ENCODE peak calls at places on chromosomes 1 and 21, in seven cellular contexts. F, H, V, W, O, I and J are unnamed samples.

GRCh38 chr1:113226118-113226517 is 153.1 kb downstream of the LRIG2 start:
- DNase-seq in O (no peak), W (no peak), V (no peak), H (no peak), I (no peak), F (no peak), J (no peak)

GRCh38 chr21:45209046-45209445 is 78.6 kb downstream of the POFUT2 start:
- DNase-seq in O (no peak), H (peak; percentile 26), V (no peak), F (no peak), I (no peak), W (no peak), J (no peak)

GRCh38 chr1:94093996-94094395 is 27.0 kb downstream of the ABCA4 start:
- DNase-seq in H (no peak), W (no peak), V (no peak), I (no peak), O (no peak), F (no peak), J (no peak)

GRCh38 chr1:6208723-6209660 is 3.1 kb downstream of the RNF207 start:
- DNase-seq in I (no peak), O (peak; percentile 72), F (peak; percentile 65), H (no peak), V (no peak), W (peak; percentile 61), J (no peak)

GRCh38 chr1:1013922-1014617 is 773 bp downstream of the ISG15 start:
- DNase-seq in H (no peak), O (peak; percentile 24), W (peak; percentile 20), V (no peak), I (no peak), F (no peak), J (no peak)

GRCh38 chr1:203968728-203969127 is 104.2 kb upstream of the SOX13 start:
- DNase-seq in O (no peak), F (no peak), I (no peak), V (no peak), W (no peak), H (no peak), J (no peak)

GRCh38 chr1:210364479-210364878 is 35.8 kb downstream of the HHAT start:
- DNase-seq in W (no peak), O (no peak), H (no peak), I (peak; percentile 75), V (no peak), F (no peak), J (no peak)

GRCh38 chr1:234770031-234770795 is 160.2 kb upstream of the IRF2BP2 start:
- DNase-seq in O (peak; percentile 26), F (no peak), W (no peak), H (no peak), V (no peak), I (no peak), J (no peak)

GRCh38 chr1:154824356-154825069 is 45.6 kb downstream of the KCNN3 start:
- DNase-seq in I (no peak), W (no peak), V (no peak), H (no peak), O (no peak), F (no peak), J (no peak)

GRCh38 chr1:191588905-191589304 is 569.4 kb upstream of the RGS18 start:
- DNase-seq in O (no peak), W (no peak), I (no peak), H (no peak), V (no peak), F (no peak), J (no peak)

GRCh38 chr1:110544753-110545152 is 25.8 kb upstream of the KCNA10 start:
- DNase-seq in V (no peak), F (no peak), H (no peak), I (no peak), W (no peak), O (no peak), J (no peak)

GRCh38 chr21:34274001-34274400 is 89.8 kb upstream of the KCNE2 start:
- DNase-seq in F (no peak), H (no peak), I (no peak), O (no peak), V (no peak), W (no peak), J (no peak)

GRCh38 chr1:84481317-84481716 is 2.3 kb downstream of the RPF1 start:
- DNase-seq in W (no peak), I (no peak), O (no peak), F (no peak), H (no peak), V (no peak), J (no peak)

GRCh38 chr1:165900576-165901380 is 73.4 kb downstream of the UCK2 start:
- DNase-seq in F (no peak), W (peak; percentile 75), O (peak; percentile 38), V (no peak), I (no peak), H (no peak), J (no peak)

GRCh38 chr1:7650801-7651200 is 120.3 kb upstream of the VAMP3 start:
- DNase-seq in I (no peak), W (peak; percentile 47), H (no peak), O (peak; percentile 73), F (peak; percentile 82), V (no peak), J (no peak)

GRCh38 chr1:232709339-232709738 is 79.4 kb upstream of the SIPA1L2 start:
- DNase-seq in V (no peak), O (peak; percentile 49), I (no peak), F (no peak), H (no peak), W (no peak), J (no peak)

GRCh38 chr21:38898422-38899098 is 92.8 kb downstream of the ETS2 start:
- DNase-seq in V (no peak), I (no peak), O (no peak), F (no peak), W (no peak), H (no peak), J (no peak)

GRCh38 chr1:1179339-1179982 is 5.8 kb downstream of the TTLL10 start:
- DNase-seq in H (no peak), F (peak; percentile 42), V (no peak), W (peak; percentile 8), I (no peak), O (no peak), J (no peak)

GRCh38 chr1:21077085-21077484 is 99.6 kb downstream of the EIF4G3 start:
- DNase-seq in F (no peak), V (no peak), W (no peak), I (no peak), O (no peak), H (no peak), J (no peak)

GRCh38 chr21:26835027-26835713 is 10.0 kb downstream of the ADAMTS1 start:
- DNase-seq in V (no peak), H (peak; percentile 87), W (no peak), I (no peak), O (no peak), F (no peak), J (no peak)

GRCh38 chr1:66652556-66652955 is 99.7 kb upstream of the DYNLT5 start:
- DNase-seq in V (no peak), I (no peak), H (no peak), O (no peak), W (no peak), F (no peak), J (no peak)

GRCh38 chr1:57860333-57860732 is 436.5 kb upstream of the DAB1 start:
- DNase-seq in O (no peak), V (no peak), W (no peak), I (no peak), F (no peak), H (no peak), J (no peak)

GRCh38 chr1:153397056-153397923 is 6.4 kb upstream of the S100A8 start:
- DNase-seq in O (no peak), F (no peak), V (no peak), H (no peak), W (no peak), I (no peak), J (no peak)

GRCh38 chr1:147497826-147498225 is 43.5 kb upstream of the BCL9 start:
- DNase-seq in H (no peak), F (no peak), V (no peak), I (no peak), W (no peak), O (no peak), J (no peak)

GRCh38 chr21:28229811-28230210 is 762.9 kb downstream of the LTN1 start:
- DNase-seq in O (no peak), W (no peak), H (no peak), F (no peak), I (no peak), V (no peak), J (no peak)

GRCh38 chr1:25804964-25805862 is 5.2 kb downstream of the SELENON start:
- DNase-seq in V (no peak), I (no peak), W (no peak), O (no peak), H (no peak), F (no peak), J (no peak)

GRCh38 chr1:87394462-87394861 is 65.8 kb downstream of the LMO4 start:
- DNase-seq in W (no peak), F (no peak), V (no peak), H (no peak), O (no peak), I (no peak), J (no peak)
- TF ChIP-seq CTCF in W (no peak), F (no peak), V (no peak), H (no peak), O (no peak), I (no peak), J (no peak)

GRCh38 chr1:177165069-177165439 is 542 bp upstream of the ASTN1 start:
- DNase-seq in V (no peak), I (no peak), H (no peak), F (no peak), W (no peak), O (no peak), J (no peak)
- TF ChIP-seq CTCF in V (no peak), I (no peak), H (no peak), F (no peak), W (no peak), O (no peak), J (no peak)

GRCh38 chr1:46969014-46969619 is 27.8 kb upstream of the CYP4A11 start:
- DNase-seq in I (no peak), H (no peak), F (no peak), O (no peak), V (no peak), W (no peak), J (no peak)
- TF ChIP-seq CTCF in I (no peak), H (no peak), F (no peak), O (no peak), V (no peak), W (no peak), J (no peak)

DNA sequence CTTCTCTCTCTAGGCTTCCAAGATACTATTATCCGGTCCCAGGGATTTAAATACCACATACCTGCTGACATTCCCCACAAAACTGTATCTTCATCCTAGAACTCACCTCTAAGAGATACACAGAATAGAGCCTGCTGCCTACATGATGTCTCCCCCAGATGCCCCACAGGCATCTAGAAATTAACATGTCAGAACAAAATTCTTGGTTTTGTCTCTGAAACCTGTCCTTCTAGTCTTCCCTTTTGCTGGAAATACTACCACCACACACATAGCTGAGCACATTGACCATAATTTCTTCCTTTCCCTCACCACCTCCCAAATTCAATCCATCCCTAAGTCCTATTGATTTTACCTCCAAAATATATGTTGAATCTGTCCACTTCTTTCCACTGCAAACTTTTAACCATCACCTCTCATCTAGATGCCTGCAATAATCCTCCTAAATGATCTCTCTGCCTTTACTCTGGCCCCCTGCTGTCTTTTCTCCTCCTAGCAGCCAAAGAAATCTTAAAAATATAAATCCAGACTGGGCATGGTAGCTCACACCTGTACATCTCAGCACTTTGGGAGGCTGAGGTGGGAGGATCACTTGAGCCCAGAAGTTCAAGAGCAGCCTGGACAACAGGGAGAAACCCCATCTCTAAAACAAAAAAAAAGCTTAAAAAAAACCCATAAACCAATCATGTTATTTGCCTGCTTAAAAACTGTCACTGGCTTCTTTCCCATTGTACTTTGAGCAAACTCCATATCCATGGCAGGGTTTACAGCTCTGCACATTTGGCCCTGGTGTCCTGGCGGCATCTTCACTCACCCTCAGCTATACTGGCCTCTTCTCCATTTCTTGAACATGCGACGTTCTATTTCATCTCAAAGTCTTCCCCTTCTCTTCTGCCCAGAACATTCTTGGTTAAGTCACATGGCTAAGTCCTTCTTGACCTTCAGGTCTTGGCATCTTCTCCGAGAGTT is 6.2 kb upstream of the FAM76A start:
- DNase-seq in W (no peak), V (no peak), F (no peak), O (no peak), I (no peak), H (no peak), J (no peak)
- TF ChIP-seq CTCF in W (no peak), V (no peak), F (no peak), O (peak; percentile 20), I (no peak), H (peak; percentile 46), J (peak; percentile 64)